ENCODE peak calls at places on chromosomes 6 and 20, in six cellular contexts. T is uterus; R is WTC11; X is activated naive CD8-positive, alpha-beta T cell treated with anti-CD3 and anti-CD28 coated beads, Interleukin-2, amount 50 U/mL, for 24 hours; O is left ventricle myocardium superior; N is MM.1S. F is an unnamed sample.

GRCh38 chr6:13803581-13803980 is 10.8 kb downstream of the MCUR1 start:
- DNase-seq in T (no peak), N (no peak), O (no peak), X (no peak), R (no peak), F (no peak)

GRCh38 chr20:34654207-34654744 is 22.6 kb downstream of the PIGU start:
- DNase-seq in R (no peak), O (no peak), N (no peak), X (no peak), T (no peak), F (no peak)

GRCh38 chr20:19416627-19417026 is 204.2 kb downstream of the SLC24A3 start:
- DNase-seq in T (no peak), X (no peak), N (no peak), R (no peak), O (no peak), F (no peak)

GRCh38 chr6:22470454-22471368 is 98.7 kb upstream of the HDGFL1 start:
- DNase-seq in O (peak), R (no peak), T (peak), X (no peak), N (no peak), F (peak)

GRCh38 chr6:105331927-105332326 is 71.0 kb downstream of the PREP start:
- DNase-seq in O (no peak), T (no peak), N (no peak), R (no peak), X (no peak), F (no peak)

GRCh38 chr20:38875170-38875993 is 50.8 kb upstream of the FAM83D start:
- DNase-seq in T (peak), O (no peak), R (no peak), N (peak), X (peak), F (peak)

GRCh38 chr6:139474145-139475108 is 100.0 kb upstream of the CITED2 start:
- DNase-seq in T (no peak), X (no peak), R (no peak), N (no peak), O (no peak), F (no peak)

GRCh38 chr6:140504776-140505175 is 1130.3 kb upstream of the CITED2 start:
- DNase-seq in N (no peak), T (no peak), X (no peak), R (no peak), O (no peak), F (no peak)

F was measured in left cardiac atrium.